ENCODE peak calls at places on chromosomes 12 and 14, in five cellular contexts. Y is non-pigmented ciliary epithelial cell; P is NCI-H1436; R is sciatic nerve; C is activated T-helper 1 cell treated with anti-CD3 and anti-CD28 coated beads, Interleukin-12 subunit alpha, Interleukin-12 subunit beta, Interleukin-2, Interleukin-4 antibody, amounts not matched to agents 30 ng/mL and 10 ng/mL and 1 ng/mL, durations not matched to agents 14 hours and 24 hours and 36 hours. O is an unnamed sample.

GRCh38 chr12:13045816-13046215 is 1.6 kb downstream of the FAM234B start:
- DNase-seq in P (no peak), C (no peak), R (no peak), Y (no peak), O (no peak)

GRCh38 chr12:94169495-94169894 is 21.1 kb downstream of the PLXNC1 start:
- DNase-seq in C (no peak), P (no peak), Y (no peak), R (no peak), O (no peak)

GRCh38 chr14:92035890-92036289 is 4.0 kb downstream of the TRIP11 start:
- DNase-seq in Y (no peak), R (no peak), P (no peak), C (no peak), O (no peak)

GRCh38 chr12:128695697-128696096 is 128.1 kb downstream of the SLC15A4 start:
- DNase-seq in C (no peak), R (no peak), Y (no peak), P (no peak), O (no peak)

GRCh38 chr12:3520168-3520567 is 29.2 kb downstream of the PRMT8 start:
- DNase-seq in Y (no peak), C (no peak), P (no peak), R (no peak), O (no peak)

GRCh38 chr12:16168078-16168477 is 109.4 kb downstream of the SLC15A5 start:
- DNase-seq in R (no peak), P (no peak), Y (no peak), C (no peak), O (no peak)

GRCh38 chr12:119423285-119423684 is 88.8 kb downstream of the CCDC60 start:
- DNase-seq in R (no peak), Y (no peak), C (no peak), P (no peak), O (no peak)

GRCh38 chr12:3446653-3447270 is 44.2 kb upstream of the PRMT8 start:
- DNase-seq in C (no peak), Y (no peak), P (no peak), R (no peak), O (no peak)

GRCh38 chr12:116434155-116435065 is 124.8 kb upstream of the MAP1LC3B2 start:
- DNase-seq in P (no peak), R (peak; percentile 89), C (no peak), Y (peak; percentile 60), O (peak; percentile 88)